ENCODE peak calls at places on chromosomes 16 and 17, in five cellular contexts. H, B, Q, A and I are unnamed samples.

GRCh38 chr16:1932050-1933028 is 10.7 kb downstream of the MSRB1 start:
- DNase-seq in A (peak), B (no peak), Q (no peak), H (no peak), I (no peak)

GRCh38 chr16:11149011-11149616 is 106.9 kb downstream of the SOCS1 start:
- DNase-seq in B (no peak), A (no peak), Q (no peak), H (no peak), I (no peak)

GRCh38 chr17:46854515-46854914 is 3.1 kb downstream of the WNT9B start:
- DNase-seq in H (no peak), A (no peak), B (no peak), Q (no peak), I (no peak)

GRCh38 chr17:73902416-73903181 is 258.4 kb upstream of the SDK2 start:
- DNase-seq in A (no peak), Q (no peak), B (no peak), H (peak), I (no peak)

GRCh38 chr17:32100971-32101631 is 41.2 kb upstream of the RHOT1 start:
- DNase-seq in H (no peak), Q (no peak), A (peak), B (no peak), I (no peak)

GRCh38 chr16:73232555-73233422 is 184.9 kb upstream of the ZFHX3 start:
- DNase-seq in A (no peak), H (no peak), Q (peak), B (no peak), I (no peak)

GRCh38 chr16:88022076-88023042 is 71.1 kb downstream of the BANP start:
- DNase-seq in Q (no peak), B (peak), A (no peak), H (no peak), I (no peak)

GRCh38 chr17:42363767-42364585 is 24.3 kb downstream of the STAT3 start:
- DNase-seq in Q (no peak), H (peak), B (no peak), A (no peak), I (no peak)

GRCh38 chr16:24748242-24748641 is 18.8 kb downstream of the TNRC6A start:
- DNase-seq in H (peak), A (no peak), Q (no peak), B (no peak), I (peak)

GRCh38 chr16:75250809-75251279 is 580 bp downstream of the BCAR1 start:
- DNase-seq in H (no peak), A (peak), Q (peak), B (peak), I (peak)

GRCh38 chr16:2856061-2856670 is 1.8 kb downstream of the PRSS22 start:
- DNase-seq in H (no peak), A (peak), B (no peak), Q (no peak), I (no peak)

GRCh38 chr16:70614208-70614951 is 32.0 kb upstream of the IL34 start:
- DNase-seq in H (no peak), B (no peak), A (no peak), Q (no peak), I (no peak)

GRCh38 chr16:48409839-48410610 is 24.8 kb upstream of the SIAH1 start:
- DNase-seq in H (no peak), A (peak), B (no peak), Q (no peak), I (no peak)

GRCh38 chr16:67200491-67200890 is 1.6 kb downstream of the ELMO3 start:
- DNase-seq in B (no peak), H (no peak), Q (no peak), A (no peak), I (no peak)

GRCh38 chr16:14015017-14015416 is 56.1 kb upstream of the MRTFB start:
- DNase-seq in A (no peak), H (no peak), B (no peak), Q (no peak), I (no peak)

GRCh38 chr17:20284575-20284974 is 182.8 kb downstream of the LGALS9B start:
- DNase-seq in Q (no peak), H (no peak), A (no peak), B (no peak), I (no peak)

GRCh38 chr16:57889522-57889921 is 81.4 kb downstream of the CNGB1 start:
- DNase-seq in Q (no peak), H (no peak), B (no peak), A (no peak), I (no peak)

GRCh38 chr17:82006468-82007227 is 16.0 kb downstream of the CENPX start:
- DNase-seq in Q (no peak), A (no peak), B (no peak), H (no peak), I (peak)

GRCh38 chr16:24834459-24835335 is 11.1 kb upstream of the SLC5A11 start:
- DNase-seq in Q (no peak), B (no peak), A (peak), H (no peak), I (no peak)

GRCh38 chr17:74042744-74043486 is 160.6 kb upstream of the RPL38 start:
- DNase-seq in Q (no peak), A (no peak), B (no peak), H (peak), I (peak)

GRCh38 chr16:23384878-23385277 is 68.1 kb downstream of the COG7 start:
- DNase-seq in Q (no peak), A (no peak), H (no peak), B (no peak), I (no peak)

GRCh38 chr17:65287040-65287439 is 149.9 kb downstream of the RGS9 start:
- DNase-seq in H (no peak), B (no peak), Q (no peak), A (no peak), I (peak)

GRCh38 chr17:37848690-37849616 is 75.3 kb upstream of the TBC1D3K start:
- DNase-seq in A (no peak), Q (no peak), H (no peak), B (no peak), I (no peak)

GRCh38 chr17:42779942-42780815 is at the start of gene WNK4:
- DNase-seq in B (no peak), H (no peak), A (peak), Q (no peak), I (no peak)

GRCh38 chr16:11102523-11102898 is 153.5 kb downstream of the SOCS1 start:
- DNase-seq in A (no peak), Q (no peak), H (no peak), B (no peak), I (no peak)

GRCh38 chr17:31216053-31216751 is 80.8 kb downstream of the OMG start:
- DNase-seq in B (no peak), A (no peak), H (no peak), Q (no peak), I (no peak)

GRCh38 chr17:74768069-74768762 is 7.9 kb downstream of the NAT9 start:
- DNase-seq in Q (peak), A (peak), B (peak), H (peak), I (peak)

GRCh38 chr17:73092518-73093135 is at the start of gene SLC39A11:
- DNase-seq in A (peak), B (peak), H (peak), Q (peak), I (peak)

GRCh38 chr16:28531777-28532744 is 6.7 kb downstream of the NUPR1 start:
- DNase-seq in B (peak), A (peak), H (peak), Q (peak), I (no peak)

GRCh38 chr16:83955218-83956130 is 2.4 kb downstream of the OSGIN1 start:
- DNase-seq in B (no peak), Q (peak), H (no peak), A (no peak), I (no peak)

GRCh38 chr16:8853150-8853549 is 15.7 kb downstream of the CARHSP1 start:
- DNase-seq in H (no peak), A (no peak), B (no peak), Q (no peak), I (no peak)

GRCh38 chr17:39212200-39212810 is 12.2 kb downstream of the RPL19 start:
- DNase-seq in H (peak), Q (no peak), A (no peak), B (no peak), I (no peak)

GRCh38 chr16:59881366-59881765 is 1147.2 kb upstream of the GOT2 start:
- DNase-seq in H (no peak), B (no peak), Q (no peak), A (no peak), I (no peak)

GRCh38 chr16:66169817-66170216 is 196.7 kb upstream of the CDH5 start:
- DNase-seq in H (no peak), A (no peak), Q (no peak), B (no peak), I (no peak)

GRCh38 chr17:42814633-42815399 is 9.3 kb downstream of the BECN1 start:
- DNase-seq in B (no peak), H (no peak), A (no peak), Q (no peak), I (no peak)

GRCh38 chr16:89381788-89382187 is 108.6 kb downstream of the ANKRD11 start:
- DNase-seq in Q (no peak), H (no peak), A (no peak), B (no peak), I (no peak)

GRCh38 chr16:8355714-8356113 is 234.6 kb downstream of the TMEM114 start:
- DNase-seq in A (no peak), B (no peak), H (no peak), Q (no peak), I (no peak)

GRCh38 chr17:378068-378467 is 25.5 kb upstream of the RPH3AL start:
- DNase-seq in H (no peak), A (no peak), Q (no peak), B (peak), I (no peak)

DNA sequence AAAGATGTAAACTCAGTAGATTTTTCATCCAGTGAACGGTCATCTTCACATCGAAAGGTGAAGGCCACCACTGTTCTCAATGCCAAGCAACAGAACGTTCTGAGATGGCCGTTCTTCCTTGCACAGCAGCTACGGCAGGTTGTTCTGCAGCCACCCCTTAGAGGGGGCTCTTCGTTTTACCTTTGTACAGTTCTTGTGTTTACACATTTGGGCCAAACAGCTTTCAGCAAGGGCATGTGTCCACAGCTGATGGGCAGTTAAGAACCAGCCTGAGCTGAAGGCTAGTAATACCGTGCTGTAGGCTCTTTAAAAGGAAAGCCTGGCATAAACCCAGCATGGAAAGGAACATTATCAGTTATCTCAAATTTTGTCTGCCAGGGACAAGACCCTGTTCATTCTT is 15.9 kb downstream of the PLD6 start:
- DNase-seq in H (no peak), A (no peak), B (no peak), Q (peak), I (no peak)
- TF ChIP-seq CTCF in H (no peak), A (no peak), B (no peak), Q (peak), I (no peak)

DNA sequence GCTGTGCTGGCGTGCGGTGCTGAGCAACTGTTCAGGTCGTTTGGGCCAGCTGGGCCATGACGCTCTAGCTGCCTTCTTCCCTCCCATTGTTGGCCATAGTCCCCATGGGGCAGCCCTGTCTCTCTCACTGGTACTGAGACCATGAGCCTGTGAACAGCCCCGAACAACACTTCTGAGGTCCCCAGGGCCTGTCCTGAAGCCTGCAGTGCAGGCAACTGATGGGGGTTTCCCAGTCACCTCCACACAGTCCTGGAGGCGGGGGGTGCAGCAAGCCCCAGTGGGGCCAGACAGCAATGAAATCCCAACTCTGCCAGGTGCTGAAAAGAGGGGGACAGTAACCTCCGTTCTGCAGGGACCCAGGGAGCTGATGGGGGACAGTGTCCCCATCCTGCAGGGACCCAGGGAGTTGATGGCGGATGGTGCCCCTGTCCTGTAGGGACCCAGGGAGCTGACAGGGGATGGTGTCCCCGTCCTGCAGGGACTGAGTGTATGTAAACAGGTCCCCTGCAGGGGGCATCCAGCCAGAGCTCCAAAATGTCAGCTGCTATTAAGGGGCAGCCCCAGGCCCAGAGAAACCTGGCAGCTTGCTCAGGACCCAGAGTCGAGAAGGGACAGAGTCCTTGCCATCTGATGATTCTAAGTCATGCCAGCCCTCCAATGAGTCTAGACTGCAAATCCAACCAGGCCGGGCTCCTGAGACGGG is 30.4 kb downstream of the ENGASE start:
- DNase-seq in H (no peak), A (no peak), B (no peak), Q (no peak), I (no peak)
- TF ChIP-seq CTCF in H (no peak), A (no peak), B (no peak), Q (no peak), I (no peak)

GRCh38 chr17:6495450-6496115 is 51.3 kb downstream of the PIMREG start:
- DNase-seq in A (no peak), H (no peak), B (peak), Q (no peak), I (no peak)
- TF ChIP-seq CTCF in A (no peak), H (no peak), B (no peak), Q (no peak), I (no peak)

GRCh38 chr17:76407509-76407908 is 23.1 kb downstream of the SPHK1 start:
- DNase-seq in H (no peak), A (no peak), Q (no peak), B (no peak), I (no peak)

GRCh38 chr17:76405607-76405966 is 21.2 kb downstream of the SPHK1 start:
- DNase-seq in Q (peak), A (no peak), B (no peak), H (no peak), I (no peak)

GRCh38 chr17:76404976-76405563 is 20.7 kb downstream of the SPHK1 start:
- DNase-seq in Q (peak), H (no peak), B (no peak), A (peak), I (no peak)

GRCh38 chr17:76404256-76404655 is 19.8 kb downstream of the SPHK1 start:
- DNase-seq in A (no peak), Q (no peak), H (no peak), B (no peak), I (no peak)

DNA sequence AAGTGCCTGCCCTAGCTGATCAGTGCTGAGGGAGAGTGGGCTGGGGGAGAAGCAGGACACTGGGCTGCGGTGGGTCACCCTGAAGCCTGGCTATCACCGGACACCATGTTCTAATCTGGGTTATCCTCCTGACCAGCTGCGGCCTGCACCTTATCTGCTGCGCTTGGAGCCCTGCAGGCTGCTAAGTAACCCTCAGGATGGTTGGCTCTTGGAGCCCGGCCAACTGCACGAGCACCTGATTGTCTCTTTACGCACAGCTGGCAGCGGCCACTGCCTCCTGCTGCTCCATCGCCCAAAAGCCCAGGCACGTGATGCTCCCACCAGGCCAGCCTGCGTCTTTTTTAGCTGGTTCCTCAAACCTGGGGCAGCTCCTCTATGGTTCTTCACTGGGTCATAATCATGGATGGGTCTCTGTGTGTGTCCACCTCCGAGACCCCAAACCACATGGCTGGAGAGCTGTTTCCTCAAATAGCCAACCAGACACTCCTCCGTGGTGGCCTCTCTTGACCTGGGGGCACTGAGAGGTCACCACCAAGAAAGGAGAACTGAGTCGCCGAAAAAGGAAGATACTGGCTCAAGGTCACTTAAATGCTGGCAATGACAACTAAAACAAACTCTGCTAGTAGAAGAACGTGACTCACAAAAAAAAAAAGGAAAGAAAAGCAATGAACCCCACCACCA is 21.7 kb downstream of the SPHK1 start:
- DNase-seq in Q (peak), H (no peak), B (no peak), A (peak), I (no peak)
- TF ChIP-seq CTCF in Q (no peak), H (no peak), B (no peak), A (no peak), I (no peak)

DNA sequence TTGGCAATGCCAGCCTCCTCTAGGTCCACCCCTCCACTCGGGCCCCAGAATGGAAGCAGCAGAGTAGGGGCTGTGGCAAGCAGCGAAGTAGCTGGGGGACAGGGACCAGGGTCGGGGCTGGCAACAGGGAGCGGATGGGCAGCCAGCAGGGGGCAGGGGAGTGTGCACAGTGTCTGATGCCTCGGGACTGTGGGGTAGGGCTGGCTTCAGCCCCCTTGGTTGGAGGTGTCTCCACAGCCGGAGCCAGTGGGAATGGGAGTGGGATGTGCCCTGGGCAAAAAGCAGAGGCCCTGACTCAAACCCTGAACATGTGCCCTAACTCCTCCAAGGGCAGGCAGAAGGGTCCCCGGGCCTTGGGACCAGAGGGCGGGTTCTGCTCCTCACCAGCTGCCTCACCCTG is 18.5 kb upstream of the ARHGAP27 start:
- DNase-seq in H (no peak), A (no peak), B (peak), Q (no peak), I (no peak)
- TF ChIP-seq CTCF in H (no peak), A (no peak), B (no peak), Q (no peak), I (no peak)